ENCODE peak calls at places on chromosomes 1 and 21, in seven cellular contexts. One of them, this sample, is unnamed.
A peak's percentile ranks its signal among the peaks of the same experiment; 100 is the strongest.

GRCh38 chr1:22711071-22711470 is 432 bp downstream of the EPHB2 start:
- DNase-seq in mesendoderm: no peak
- DNase-seq in GM23248: peak; percentile 44
- DNase-seq in fibroblast of lung: no peak
- DNase-seq in IMR-90: no peak
- DNase-seq in colonic mucosa: no peak
- DNase-seq in endothelial cell of umbilical vein: no peak
- DNase-seq in this sample: no peak

GRCh38 chr1:178540646-178541045 is 27.7 kb downstream of the TEX35 start:
- DNase-seq in mesendoderm: no peak
- DNase-seq in GM23248: peak; percentile 94
- DNase-seq in fibroblast of lung: peak; percentile 79
- DNase-seq in IMR-90: peak; percentile 94
- DNase-seq in colonic mucosa: no peak
- DNase-seq in endothelial cell of umbilical vein: no peak
- DNase-seq in this sample: no peak

GRCh38 chr1:38614861-38615260 is 244.7 kb downstream of the RRAGC start:
- DNase-seq in mesendoderm: peak; percentile 30
- DNase-seq in GM23248: no peak
- DNase-seq in fibroblast of lung: no peak
- DNase-seq in IMR-90: no peak
- DNase-seq in colonic mucosa: no peak
- DNase-seq in endothelial cell of umbilical vein: no peak
- DNase-seq in this sample: no peak

GRCh38 chr21:37130971-37131370 is 57.9 kb downstream of the TTC3 start:
- DNase-seq in mesendoderm: peak; percentile 59
- DNase-seq in GM23248: no peak
- DNase-seq in fibroblast of lung: peak; percentile 71
- DNase-seq in IMR-90: peak; percentile 44
- DNase-seq in colonic mucosa: no peak
- DNase-seq in endothelial cell of umbilical vein: no peak
- DNase-seq in this sample: no peak

GRCh38 chr1:195894411-195894810 is 713.8 kb downstream of the KCNT2 start:
- DNase-seq in mesendoderm: peak; percentile 76
- DNase-seq in GM23248: no peak
- DNase-seq in fibroblast of lung: peak; percentile 19
- DNase-seq in IMR-90: peak; percentile 1
- DNase-seq in colonic mucosa: no peak
- DNase-seq in endothelial cell of umbilical vein: peak; percentile 28
- DNase-seq in this sample: no peak

GRCh38 chr1:932776-933602 is 9.3 kb downstream of the SAMD11 start:
- DNase-seq in mesendoderm: no peak
- DNase-seq in GM23248: no peak
- DNase-seq in fibroblast of lung: no peak
- DNase-seq in IMR-90: no peak
- DNase-seq in colonic mucosa: no peak
- DNase-seq in endothelial cell of umbilical vein: no peak
- DNase-seq in this sample: no peak

GRCh38 chr1:24955161-24955560 is 25.1 kb upstream of the RUNX3 start:
- DNase-seq in mesendoderm: no peak
- DNase-seq in GM23248: peak; percentile 70
- DNase-seq in fibroblast of lung: peak; percentile 83
- DNase-seq in IMR-90: peak; percentile 83
- DNase-seq in colonic mucosa: no peak
- DNase-seq in endothelial cell of umbilical vein: no peak
- DNase-seq in this sample: no peak

GRCh38 chr1:37537378-37537777 is 16.7 kb downstream of the SNIP1 start:
- DNase-seq in mesendoderm: no peak
- DNase-seq in GM23248: peak; percentile 66
- DNase-seq in fibroblast of lung: peak; percentile 40
- DNase-seq in IMR-90: peak; percentile 83
- DNase-seq in colonic mucosa: no peak
- DNase-seq in endothelial cell of umbilical vein: no peak
- DNase-seq in this sample: no peak

GRCh38 chr1:88784551-88784950 is 100.5 kb downstream of the PKN2 start:
- DNase-seq in mesendoderm: no peak
- DNase-seq in GM23248: no peak
- DNase-seq in fibroblast of lung: no peak
- DNase-seq in IMR-90: no peak
- DNase-seq in colonic mucosa: no peak
- DNase-seq in endothelial cell of umbilical vein: no peak
- DNase-seq in this sample: no peak

GRCh38 chr1:8787218-8787617 is 30.2 kb downstream of the RERE start:
- DNase-seq in mesendoderm: no peak
- DNase-seq in GM23248: no peak
- DNase-seq in fibroblast of lung: no peak
- DNase-seq in IMR-90: no peak
- DNase-seq in colonic mucosa: no peak
- DNase-seq in endothelial cell of umbilical vein: no peak
- DNase-seq in this sample: no peak

GRCh38 chr1:175207971-175208370 is 15.4 kb upstream of the KIAA0040 start:
- DNase-seq in mesendoderm: no peak
- DNase-seq in GM23248: no peak
- DNase-seq in fibroblast of lung: no peak
- DNase-seq in IMR-90: no peak
- DNase-seq in colonic mucosa: no peak
- DNase-seq in endothelial cell of umbilical vein: no peak
- DNase-seq in this sample: no peak

GRCh38 chr1:55640708-55641473 is 425.7 kb upstream of the USP24 start:
- DNase-seq in mesendoderm: peak; percentile 19
- DNase-seq in GM23248: peak; percentile 81
- DNase-seq in fibroblast of lung: no peak
- DNase-seq in IMR-90: no peak
- DNase-seq in colonic mucosa: peak; percentile 56
- DNase-seq in endothelial cell of umbilical vein: peak; percentile 78
- DNase-seq in this sample: peak; percentile 81

GRCh38 chr1:247500725-247501348 is 35.4 kb downstream of the OR2C3 start:
- DNase-seq in mesendoderm: no peak
- DNase-seq in GM23248: no peak
- DNase-seq in fibroblast of lung: no peak
- DNase-seq in IMR-90: no peak
- DNase-seq in colonic mucosa: no peak
- DNase-seq in endothelial cell of umbilical vein: no peak
- DNase-seq in this sample: no peak

GRCh38 chr1:202691846-202692245 is 18.4 kb downstream of the SYT2 start:
- DNase-seq in mesendoderm: no peak
- DNase-seq in GM23248: no peak
- DNase-seq in fibroblast of lung: no peak
- DNase-seq in IMR-90: no peak
- DNase-seq in colonic mucosa: no peak
- DNase-seq in endothelial cell of umbilical vein: no peak
- DNase-seq in this sample: no peak

GRCh38 chr1:185291647-185292046 is 25.4 kb downstream of the IVNS1ABP start:
- DNase-seq in mesendoderm: no peak
- DNase-seq in GM23248: no peak
- DNase-seq in fibroblast of lung: no peak
- DNase-seq in IMR-90: no peak
- DNase-seq in colonic mucosa: no peak
- DNase-seq in endothelial cell of umbilical vein: no peak
- DNase-seq in this sample: no peak

GRCh38 chr1:115764541-115764940 is 4.0 kb downstream of the CASQ2 start:
- DNase-seq in mesendoderm: peak; percentile 61
- DNase-seq in GM23248: peak; percentile 61
- DNase-seq in fibroblast of lung: peak; percentile 8
- DNase-seq in IMR-90: peak; percentile 18
- DNase-seq in colonic mucosa: peak; percentile 28
- DNase-seq in endothelial cell of umbilical vein: peak; percentile 20
- DNase-seq in this sample: no peak

GRCh38 chr1:221701570-221702186 is 40.2 kb downstream of the DUSP10 start:
- DNase-seq in mesendoderm: no peak
- DNase-seq in GM23248: no peak
- DNase-seq in fibroblast of lung: no peak
- DNase-seq in IMR-90: no peak
- DNase-seq in colonic mucosa: no peak
- DNase-seq in endothelial cell of umbilical vein: no peak
- DNase-seq in this sample: no peak

GRCh38 chr1:25804244-25804963 is 4.4 kb downstream of the SELENON start:
- DNase-seq in mesendoderm: no peak
- DNase-seq in GM23248: peak; percentile 79
- DNase-seq in fibroblast of lung: peak; percentile 62
- DNase-seq in IMR-90: no peak
- DNase-seq in colonic mucosa: no peak
- DNase-seq in endothelial cell of umbilical vein: peak; percentile 34
- DNase-seq in this sample: peak; percentile 68

GRCh38 chr21:14303731-14304488 is 79.0 kb downstream of the HSPA13 start:
- DNase-seq in mesendoderm: peak; percentile 16
- DNase-seq in GM23248: no peak
- DNase-seq in fibroblast of lung: no peak
- DNase-seq in IMR-90: no peak
- DNase-seq in colonic mucosa: no peak
- DNase-seq in endothelial cell of umbilical vein: peak; percentile 3
- DNase-seq in this sample: no peak

GRCh38 chr1:157097692-157098091 is 1.9 kb downstream of the ETV3L start:
- DNase-seq in mesendoderm: no peak
- DNase-seq in GM23248: no peak
- DNase-seq in fibroblast of lung: no peak
- DNase-seq in IMR-90: no peak
- DNase-seq in colonic mucosa: no peak
- DNase-seq in endothelial cell of umbilical vein: no peak
- DNase-seq in this sample: no peak

GRCh38 chr1:64136749-64137568 is 66.5 kb upstream of the UBE2U start:
- DNase-seq in mesendoderm: peak; percentile 82
- DNase-seq in GM23248: peak; percentile 89
- DNase-seq in fibroblast of lung: peak; percentile 95
- DNase-seq in IMR-90: peak; percentile 94
- DNase-seq in colonic mucosa: peak; percentile 87
- DNase-seq in endothelial cell of umbilical vein: peak; percentile 82
- DNase-seq in this sample: peak; percentile 60

GRCh38 chr21:42107881-42108553 is 36.9 kb downstream of the UMODL1 start:
- DNase-seq in mesendoderm: peak; percentile 78
- DNase-seq in GM23248: peak; percentile 70
- DNase-seq in fibroblast of lung: peak; percentile 48
- DNase-seq in IMR-90: peak; percentile 65
- DNase-seq in colonic mucosa: peak; percentile 65
- DNase-seq in endothelial cell of umbilical vein: peak; percentile 58
- DNase-seq in this sample: peak; percentile 89

GRCh38 chr1:107648071-107648470 is 316.9 kb downstream of the VAV3 start:
- DNase-seq in mesendoderm: no peak
- DNase-seq in GM23248: peak; percentile 95
- DNase-seq in fibroblast of lung: peak; percentile 88
- DNase-seq in IMR-90: peak; percentile 78
- DNase-seq in colonic mucosa: no peak
- DNase-seq in endothelial cell of umbilical vein: no peak
- DNase-seq in this sample: no peak

GRCh38 chr1:16324456-16324890 is 27.8 kb downstream of the FBXO42 start:
- DNase-seq in mesendoderm: peak; percentile 48
- DNase-seq in GM23248: peak; percentile 90
- DNase-seq in fibroblast of lung: peak; percentile 88
- DNase-seq in IMR-90: peak; percentile 87
- DNase-seq in colonic mucosa: no peak
- DNase-seq in endothelial cell of umbilical vein: peak; percentile 53
- DNase-seq in this sample: no peak

DNA sequence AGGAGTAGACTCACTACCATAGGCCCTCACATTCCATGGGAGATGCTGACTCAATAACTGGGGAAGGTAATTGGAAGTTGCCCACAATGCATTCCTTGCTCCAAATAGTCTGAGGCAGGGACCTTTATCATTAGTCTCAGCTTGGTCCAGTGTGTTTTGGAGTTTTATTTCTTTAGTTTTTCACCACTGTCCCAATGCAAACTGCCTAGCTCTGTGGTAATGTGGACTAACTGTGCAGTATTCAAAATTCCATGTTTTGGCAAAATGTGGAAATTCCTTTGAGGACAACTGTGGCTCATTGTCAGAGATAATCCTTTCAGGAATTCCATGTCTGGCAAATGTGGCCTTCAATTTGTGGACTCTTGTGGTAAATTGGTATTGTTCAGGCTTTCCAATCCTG is 78.1 kb upstream of the PAPPA2 start:
- DNase-seq in mesendoderm: no peak
- DNase-seq in GM23248: peak; percentile 28
- DNase-seq in fibroblast of lung: no peak
- DNase-seq in IMR-90: no peak
- DNase-seq in colonic mucosa: no peak
- DNase-seq in endothelial cell of umbilical vein: no peak
- DNase-seq in this sample: no peak
- H3K9ac ChIP-seq in mesendoderm: no peak overlapping the region
- H3K9ac ChIP-seq in GM23248: no peak overlapping the region
- H3K9ac ChIP-seq in fibroblast of lung: no peak overlapping the region
- H3K9ac ChIP-seq in IMR-90: no peak overlapping the region
- H3K9ac ChIP-seq in colonic mucosa: no peak overlapping the region
- H3K9ac ChIP-seq in endothelial cell of umbilical vein: no peak overlapping the region
- H3K9ac ChIP-seq in this sample: no peak overlapping the region

GRCh38 chr1:155379877-155380192 is 59.1 kb downstream of the RUSC1 start:
- DNase-seq in mesendoderm: no peak
- DNase-seq in GM23248: no peak
- DNase-seq in fibroblast of lung: no peak
- DNase-seq in IMR-90: no peak
- DNase-seq in colonic mucosa: no peak
- DNase-seq in endothelial cell of umbilical vein: no peak
- DNase-seq in this sample: no peak

GRCh38 chr1:155379180-155379876 is 58.6 kb downstream of the RUSC1 start:
- DNase-seq in mesendoderm: peak; percentile 26
- DNase-seq in GM23248: peak; percentile 77
- DNase-seq in fibroblast of lung: peak; percentile 85
- DNase-seq in IMR-90: peak; percentile 74
- DNase-seq in colonic mucosa: no peak
- DNase-seq in endothelial cell of umbilical vein: peak; percentile 86
- DNase-seq in this sample: no peak
- H3K4me3 ChIP-seq in mesendoderm: no peak overlapping the region
- H3K4me3 ChIP-seq in GM23248: no peak overlapping the region
- H3K4me3 ChIP-seq in fibroblast of lung: no peak overlapping the region
- H3K4me3 ChIP-seq in IMR-90: no peak overlapping the region
- H3K4me3 ChIP-seq in colonic mucosa: no peak overlapping the region
- H3K4me3 ChIP-seq in endothelial cell of umbilical vein: no peak overlapping the region
- H3K4me3 ChIP-seq in this sample: no peak overlapping the region

DNA sequence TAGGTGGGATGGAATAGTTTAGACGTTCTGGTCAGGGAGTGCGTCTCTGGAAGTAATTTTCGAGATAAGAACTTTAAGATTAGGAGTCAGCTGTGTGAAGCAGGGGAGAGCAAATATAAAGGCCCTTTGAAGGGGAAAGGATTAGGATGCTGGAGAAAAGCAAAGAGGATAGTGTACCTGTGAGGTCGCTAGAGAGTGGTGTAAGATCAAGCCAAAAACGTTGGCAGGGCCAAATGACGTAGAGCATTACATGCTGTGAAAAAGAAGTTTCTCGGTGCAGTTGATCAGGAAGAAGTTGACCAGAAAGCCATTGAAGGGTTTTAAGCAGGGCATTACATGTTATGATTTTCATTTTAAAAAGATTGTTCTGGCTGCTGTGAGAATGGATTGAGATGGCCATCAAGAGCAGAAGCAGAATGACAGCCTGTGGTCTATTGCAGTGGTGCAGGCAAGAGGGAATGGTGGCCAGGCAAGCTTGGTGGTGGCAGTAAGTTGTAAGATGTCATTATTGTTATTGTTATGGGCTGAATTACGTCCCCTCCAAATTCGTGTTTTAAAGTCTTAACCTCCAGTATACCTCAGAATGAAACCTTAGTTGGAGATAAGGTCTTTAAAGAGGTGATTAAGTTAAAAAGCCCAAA is 113.6 kb upstream of the KIF26B start:
- DNase-seq in mesendoderm: peak; percentile 54
- DNase-seq in GM23248: no peak
- DNase-seq in fibroblast of lung: no peak
- DNase-seq in IMR-90: no peak
- DNase-seq in colonic mucosa: no peak
- DNase-seq in endothelial cell of umbilical vein: no peak
- DNase-seq in this sample: no peak
- H3K9ac ChIP-seq in mesendoderm: peak overlapping the region; percentile 33
- H3K9ac ChIP-seq in GM23248: no peak overlapping the region
- H3K9ac ChIP-seq in fibroblast of lung: no peak overlapping the region
- H3K9ac ChIP-seq in IMR-90: no peak overlapping the region
- H3K9ac ChIP-seq in colonic mucosa: no peak overlapping the region
- H3K9ac ChIP-seq in endothelial cell of umbilical vein: no peak overlapping the region
- H3K9ac ChIP-seq in this sample: no peak overlapping the region

GRCh38 chr1:61101461-61102440 is 19.4 kb downstream of the NFIA start:
- DNase-seq in mesendoderm: no peak
- DNase-seq in GM23248: peak; percentile 70
- DNase-seq in fibroblast of lung: no peak
- DNase-seq in IMR-90: no peak
- DNase-seq in colonic mucosa: no peak
- DNase-seq in endothelial cell of umbilical vein: no peak
- DNase-seq in this sample: no peak
- H3K4me3 ChIP-seq in mesendoderm: no peak overlapping the region
- H3K4me3 ChIP-seq in GM23248: peak overlapping the region; percentile 67
- H3K4me3 ChIP-seq in fibroblast of lung: peak overlapping the region; percentile 35
- H3K4me3 ChIP-seq in IMR-90: no peak overlapping the region
- H3K4me3 ChIP-seq in colonic mucosa: no peak overlapping the region
- H3K4me3 ChIP-seq in endothelial cell of umbilical vein: no peak overlapping the region
- H3K4me3 ChIP-seq in this sample: peak overlapping the region; percentile 3